ENCODE peak calls at places on chromosome 1, in four cellular contexts. One of them, this sample, is unnamed.

GRCh38 chr1:160018900-160019299 is 12.9 kb downstream of the PIGM start:
- DNase-seq in A549: no peak
- DNase-seq in GM12878: no peak
- DNase-seq in HepG2: no peak
- DNase-seq in this sample: no peak

GRCh38 chr1:24236170-24237045 is 49.3 kb upstream of the IFNLR1 start:
- DNase-seq in A549: peak; percentile 27
- DNase-seq in HepG2: no peak
- DNase-seq in GM12878: no peak
- DNase-seq in this sample: no peak

GRCh38 chr1:9314101-9314500 is 21.4 kb downstream of the SPSB1 start:
- DNase-seq in GM12878: no peak
- DNase-seq in HepG2: no peak
- DNase-seq in A549: no peak
- DNase-seq in this sample: no peak

GRCh38 chr1:211133841-211134669 is at the start of gene KCNH1:
- DNase-seq in GM12878: peak; percentile 7
- DNase-seq in HepG2: peak; percentile 62
- DNase-seq in A549: peak; percentile 86
- DNase-seq in this sample: peak; percentile 96

GRCh38 chr1:156111355-156111962 is 3.1 kb upstream of the LMNA start:
- DNase-seq in A549: no peak
- DNase-seq in GM12878: no peak
- DNase-seq in HepG2: no peak
- DNase-seq in this sample: no peak

GRCh38 chr1:209603877-209604276 is 20.4 kb downstream of the CAMK1G start:
- DNase-seq in A549: no peak
- DNase-seq in HepG2: no peak
- DNase-seq in GM12878: no peak
- DNase-seq in this sample: no peak

GRCh38 chr1:101004666-101005065 is 20.9 kb downstream of the DPH5 start:
- DNase-seq in HepG2: peak; percentile 9
- DNase-seq in GM12878: no peak
- DNase-seq in A549: no peak
- DNase-seq in this sample: no peak

GRCh38 chr1:116334015-116334547 is 39.0 kb upstream of the ATP1A1 start:
- DNase-seq in A549: no peak
- DNase-seq in GM12878: no peak
- DNase-seq in HepG2: peak; percentile 18
- DNase-seq in this sample: no peak

GRCh38 chr1:65067491-65068201 is 80.4 kb upstream of the AK4 start:
- DNase-seq in HepG2: peak; percentile 29
- DNase-seq in A549: peak; percentile 69
- DNase-seq in GM12878: no peak
- DNase-seq in this sample: peak; percentile 86

GRCh38 chr1:91548382-91549040 is 47.9 kb downstream of the CDC7 start:
- DNase-seq in GM12878: no peak
- DNase-seq in A549: no peak
- DNase-seq in HepG2: no peak
- DNase-seq in this sample: no peak

GRCh38 chr1:54266195-54266594 is 66.2 kb downstream of the MRPL37 start:
- DNase-seq in HepG2: no peak
- DNase-seq in GM12878: no peak
- DNase-seq in A549: no peak
- DNase-seq in this sample: no peak

GRCh38 chr1:167152192-167152876 is 58.5 kb downstream of the STYXL2 start:
- DNase-seq in HepG2: no peak
- DNase-seq in A549: no peak
- DNase-seq in GM12878: no peak
- DNase-seq in this sample: no peak

GRCh38 chr1:225462714-225463574 is 35.1 kb upstream of the LBR start:
- DNase-seq in HepG2: no peak
- DNase-seq in GM12878: no peak
- DNase-seq in A549: no peak
- DNase-seq in this sample: peak; percentile 66

GRCh38 chr1:24289937-24290595 is 29.1 kb upstream of the GRHL3 start:
- DNase-seq in HepG2: no peak
- DNase-seq in A549: peak; percentile 88
- DNase-seq in GM12878: no peak
- DNase-seq in this sample: peak; percentile 65

GRCh38 chr1:53070621-53071020 is 8.6 kb downstream of the PODN start:
- DNase-seq in A549: no peak
- DNase-seq in HepG2: no peak
- DNase-seq in GM12878: no peak
- DNase-seq in this sample: peak; percentile 31

GRCh38 chr1:50610563-50610962 is 187.3 kb upstream of the DMRTA2 start:
- DNase-seq in A549: no peak
- DNase-seq in GM12878: peak; percentile 36
- DNase-seq in HepG2: no peak
- DNase-seq in this sample: no peak

GRCh38 chr1:150577557-150578277 is 1.7 kb downstream of the MCL1 start:
- DNase-seq in HepG2: no peak
- DNase-seq in A549: no peak
- DNase-seq in GM12878: no peak
- DNase-seq in this sample: peak; percentile 22

GRCh38 chr1:85328713-85329376 is 52.4 kb upstream of the BCL10 start:
- DNase-seq in A549: peak; percentile 92
- DNase-seq in HepG2: peak; percentile 97
- DNase-seq in GM12878: no peak
- DNase-seq in this sample: no peak

GRCh38 chr1:152107984-152108898 is 7.0 kb downstream of the TCHH start:
- DNase-seq in GM12878: no peak
- DNase-seq in A549: peak; percentile 83
- DNase-seq in HepG2: no peak
- DNase-seq in this sample: no peak

GRCh38 chr1:52795464-52795863 is 47.1 kb upstream of the ZYG11A start:
- DNase-seq in A549: no peak
- DNase-seq in HepG2: no peak
- DNase-seq in GM12878: no peak
- DNase-seq in this sample: no peak

GRCh38 chr1:243487649-243488227 is 231.9 kb downstream of the SDCCAG8 start:
- DNase-seq in A549: peak; percentile 72
- DNase-seq in HepG2: no peak
- DNase-seq in GM12878: no peak
- DNase-seq in this sample: no peak

GRCh38 chr1:185595835-185596667 is 138.1 kb upstream of the HMCN1 start:
- DNase-seq in A549: peak; percentile 67
- DNase-seq in HepG2: peak; percentile 46
- DNase-seq in GM12878: peak; percentile 13
- DNase-seq in this sample: peak; percentile 46

GRCh38 chr1:27360159-27361043 is 6.4 kb downstream of the MAP3K6 start:
- DNase-seq in GM12878: no peak
- DNase-seq in A549: no peak
- DNase-seq in HepG2: no peak
- DNase-seq in this sample: no peak

GRCh38 chr1:74222701-74223100 is 12.5 kb upstream of the TNNI3K start:
- DNase-seq in GM12878: no peak
- DNase-seq in A549: peak; percentile 4
- DNase-seq in HepG2: no peak
- DNase-seq in this sample: no peak

GRCh38 chr1:62908168-62908567 is 124.2 kb downstream of the ATG4C start:
- DNase-seq in HepG2: no peak
- DNase-seq in GM12878: no peak
- DNase-seq in A549: no peak
- DNase-seq in this sample: no peak
- TF ChIP-seq PBX3 in HepG2: no peak
- TF ChIP-seq PBX3 in GM12878: no peak
- TF ChIP-seq PBX3 in A549: no peak
- TF ChIP-seq PBX3 in this sample: no peak

DNA sequence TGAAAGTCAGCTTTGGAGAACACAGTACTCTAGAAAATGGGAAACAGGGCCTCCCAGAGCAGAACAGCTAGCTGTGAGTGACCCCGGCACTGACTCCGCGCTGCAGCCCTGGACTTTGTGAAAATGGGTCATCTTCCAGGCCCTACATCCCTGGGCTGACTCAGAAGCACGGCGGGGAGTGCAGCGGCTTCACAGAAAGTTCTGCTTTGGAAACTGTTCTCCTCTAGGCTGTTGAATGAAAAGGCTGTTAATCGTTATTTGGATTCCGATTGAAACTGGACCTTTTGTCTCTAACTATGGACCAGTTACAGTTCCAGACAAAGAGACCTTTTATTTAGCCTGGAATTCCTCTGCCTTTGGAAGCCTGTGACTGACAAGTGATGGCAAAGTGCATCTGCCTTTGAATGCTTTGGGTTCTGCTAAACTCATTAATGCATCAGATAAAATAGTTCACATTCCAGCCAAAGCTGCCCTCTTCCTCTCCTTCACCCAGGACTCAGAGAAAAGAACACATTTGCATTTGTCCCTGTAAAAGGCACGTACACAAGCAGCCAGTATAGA is 144.9 kb upstream of the HOOK1 start:
- DNase-seq in HepG2: peak; percentile 99
- DNase-seq in GM12878: no peak
- DNase-seq in A549: no peak
- DNase-seq in this sample: no peak
- TF ChIP-seq CHD2 in HepG2: no peak
- TF ChIP-seq CHD2 in GM12878: no peak
- TF ChIP-seq CHD2 in A549: no peak
- TF ChIP-seq CHD2 in this sample: no peak

GRCh38 chr1:45769261-45769932 is 18.9 kb upstream of the IPP start:
- DNase-seq in GM12878: no peak
- DNase-seq in A549: no peak
- DNase-seq in HepG2: no peak
- DNase-seq in this sample: no peak
- TF ChIP-seq PBX3 in GM12878: no peak
- TF ChIP-seq PBX3 in A549: no peak
- TF ChIP-seq PBX3 in HepG2: no peak
- TF ChIP-seq PBX3 in this sample: no peak

GRCh38 chr1:6602669-6603423 is at the start of gene KLHL21:
- DNase-seq in HepG2: peak; percentile 86
- DNase-seq in A549: peak; percentile 74
- DNase-seq in GM12878: no peak
- DNase-seq in this sample: peak; percentile 97

GRCh38 chr1:6600410-6601048 is 2.1 kb downstream of the KLHL21 start:
- DNase-seq in GM12878: no peak
- DNase-seq in HepG2: no peak
- DNase-seq in A549: no peak
- DNase-seq in this sample: peak; percentile 58

GRCh38 chr1:6603424-6603850 is 768 bp upstream of the KLHL21 start:
- DNase-seq in GM12878: no peak
- DNase-seq in HepG2: peak; percentile 54
- DNase-seq in A549: no peak
- DNase-seq in this sample: no peak

GRCh38 chr1:6601049-6601864 is 1.4 kb downstream of the KLHL21 start:
- DNase-seq in HepG2: peak; percentile 89
- DNase-seq in A549: peak; percentile 82
- DNase-seq in GM12878: no peak
- DNase-seq in this sample: peak; percentile 63

GRCh38 chr1:6601865-6602668 is 602 bp downstream of the KLHL21 start:
- DNase-seq in HepG2: no peak
- DNase-seq in A549: no peak
- DNase-seq in GM12878: no peak
- DNase-seq in this sample: peak; percentile 67
- TF ChIP-seq CHD2 in HepG2: no peak
- TF ChIP-seq CHD2 in A549: no peak
- TF ChIP-seq CHD2 in GM12878: no peak
- TF ChIP-seq CHD2 in this sample: peak; percentile 23

GRCh38 chr1:201647094-201647493 is 108.2 kb downstream of the NAV1 start:
- DNase-seq in HepG2: no peak
- DNase-seq in GM12878: no peak
- DNase-seq in A549: no peak
- DNase-seq in this sample: no peak

GRCh38 chr1:201647722-201648065 is 108.8 kb downstream of the NAV1 start:
- DNase-seq in GM12878: no peak
- DNase-seq in HepG2: no peak
- DNase-seq in A549: no peak
- DNase-seq in this sample: no peak

GRCh38 chr1:201646623-201647022 is 107.7 kb downstream of the NAV1 start:
- DNase-seq in A549: no peak
- DNase-seq in HepG2: no peak
- DNase-seq in GM12878: no peak
- DNase-seq in this sample: no peak

GRCh38 chr1:201648911-201649775 is 110.2 kb downstream of the NAV1 start:
- DNase-seq in GM12878: no peak
- DNase-seq in HepG2: no peak
- DNase-seq in A549: peak; percentile 41
- DNase-seq in this sample: peak; percentile 87

DNA sequence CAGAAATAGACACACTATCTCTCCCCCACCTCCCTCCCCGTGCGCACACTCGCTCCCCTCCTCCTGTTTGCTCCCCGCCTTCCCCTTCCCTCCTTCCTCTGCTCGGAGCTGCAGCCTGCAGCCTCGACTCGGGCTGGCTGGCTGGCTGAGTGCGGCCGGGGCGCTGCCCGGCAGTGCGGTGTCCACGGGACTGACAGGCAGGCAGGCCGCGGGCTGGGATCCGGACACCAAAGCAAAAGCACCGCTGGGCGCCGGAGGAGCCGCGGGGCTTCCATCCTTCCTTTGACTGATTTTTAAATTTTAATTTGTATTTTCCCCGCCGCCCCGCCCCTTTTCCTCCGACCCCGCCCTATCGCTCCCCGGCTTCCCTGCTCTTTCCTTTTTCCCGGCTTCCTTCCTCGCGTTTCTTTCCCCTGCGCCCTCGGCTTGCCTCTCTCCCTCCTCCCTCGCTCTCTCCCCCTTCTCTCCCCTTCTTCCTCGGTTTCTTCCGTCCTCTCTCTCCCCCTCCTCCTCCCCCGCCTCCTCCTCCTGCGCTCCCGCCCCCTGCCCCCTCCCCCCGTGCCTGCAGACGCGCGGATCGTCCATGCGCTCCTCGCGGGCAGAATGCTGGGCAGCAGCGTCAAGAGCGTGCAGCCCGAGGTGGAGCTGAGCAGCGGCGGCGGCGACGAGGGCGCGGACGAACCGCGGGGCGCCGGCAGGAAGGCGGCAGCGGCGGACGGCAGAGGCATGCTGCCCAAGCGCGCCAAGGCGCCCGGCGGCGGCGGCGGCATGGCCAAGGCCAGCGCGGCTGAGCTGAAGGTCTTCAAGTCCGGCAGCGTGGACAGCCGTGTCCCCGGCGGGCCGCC is 109.4 kb downstream of the NAV1 start:
- DNase-seq in A549: peak; percentile 46
- DNase-seq in GM12878: no peak
- DNase-seq in HepG2: no peak
- DNase-seq in this sample: peak; percentile 87
- TF ChIP-seq PBX3 in A549: no peak
- TF ChIP-seq PBX3 in GM12878: no peak
- TF ChIP-seq PBX3 in HepG2: no peak
- TF ChIP-seq PBX3 in this sample: no peak

GRCh38 chr1:223207293-223208066 is 64.4 kb upstream of the TLR5 start:
- DNase-seq in GM12878: no peak
- DNase-seq in HepG2: no peak
- DNase-seq in A549: no peak
- DNase-seq in this sample: no peak

GRCh38 chr1:223209293-223209898 is 66.3 kb upstream of the TLR5 start:
- DNase-seq in GM12878: no peak
- DNase-seq in HepG2: no peak
- DNase-seq in A549: no peak
- DNase-seq in this sample: no peak

GRCh38 chr1:223210786-223211115 is 67.7 kb upstream of the TLR5 start:
- DNase-seq in A549: no peak
- DNase-seq in HepG2: no peak
- DNase-seq in GM12878: no peak
- DNase-seq in this sample: no peak

GRCh38 chr1:223209992-223210785 is 67.1 kb upstream of the TLR5 start:
- DNase-seq in GM12878: no peak
- DNase-seq in HepG2: no peak
- DNase-seq in A549: no peak
- DNase-seq in this sample: no peak

GRCh38 chr1:223208164-223209075 is 65.4 kb upstream of the TLR5 start:
- DNase-seq in GM12878: no peak
- DNase-seq in A549: no peak
- DNase-seq in HepG2: no peak
- DNase-seq in this sample: no peak
- TF ChIP-seq CHD2 in GM12878: no peak
- TF ChIP-seq CHD2 in A549: no peak
- TF ChIP-seq CHD2 in HepG2: no peak
- TF ChIP-seq CHD2 in this sample: no peak

This sample was measured in SK-N-SH.